ENCODE peak calls at places on chromosomes 11 and 22, in five cellular contexts. B is NAMALWA; Q is activated T-cell treated with anti-CD3 and anti-CD28 coated beads, Interleukin-2, amount 50 U/mL, for 72 hours; O is transverse colon; H is left ventricle myocardium superior. E is an unnamed sample.

GRCh38 chr11:73759520-73760065 is 1.3 kb downstream of the RAB6A start:
- DNase-seq in Q (no peak), O (no peak), H (no peak), B (peak), E (no peak)

GRCh38 chr11:121670792-121671275 is 218.1 kb upstream of the SORL1-AS1 start:
- DNase-seq in B (no peak), H (no peak), Q (no peak), O (no peak), E (no peak)

GRCh38 chr11:59263225-59263894 is 50.6 kb upstream of the MPEG1 start:
- DNase-seq in B (peak), O (peak), H (no peak), Q (peak), E (no peak)

GRCh38 chr11:123316003-123316402 is 114.1 kb upstream of the GRAMD1B start:
- DNase-seq in Q (no peak), H (no peak), O (no peak), B (no peak), E (no peak)

GRCh38 chr11:63937713-63938480 is 905 bp upstream of the NAA40 start:
- DNase-seq in B (no peak), O (peak), Q (peak), H (no peak), E (no peak)

GRCh38 chr22:44047891-44048301 is 23.8 kb downstream of the PARVB start:
- DNase-seq in Q (no peak), H (no peak), O (no peak), B (no peak), E (no peak)

GRCh38 chr11:31443802-31444201 is 65.6 kb downstream of the IMMP1L start:
- DNase-seq in B (no peak), O (no peak), Q (no peak), H (no peak), E (no peak)

GRCh38 chr11:110345756-110346155 is 49.3 kb upstream of the RDX start:
- DNase-seq in O (no peak), H (no peak), B (no peak), Q (peak), E (no peak)

GRCh38 chr11:102117472-102118113 is 7.3 kb downstream of the YAP1 start:
- DNase-seq in H (no peak), Q (no peak), O (no peak), B (no peak), E (no peak)

GRCh38 chr11:125903753-125904659 is at the start of gene DDX25:
- DNase-seq in B (no peak), O (no peak), H (peak), Q (peak), E (no peak)

GRCh38 chr22:40203568-40203967 is 25.8 kb downstream of the TNRC6B start:
- DNase-seq in Q (peak), O (no peak), B (peak), H (no peak), E (no peak)

GRCh38 chr11:77127674-77127968 is 425 bp upstream of the MYO7A start:
- DNase-seq in B (no peak), O (no peak), H (no peak), Q (no peak), E (no peak)

GRCh38 chr11:2897048-2897447 is 11.5 kb upstream of the CDKN1C start:
- DNase-seq in Q (no peak), B (no peak), O (no peak), H (no peak), E (no peak)

GRCh38 chr22:38879102-38879729 is 7.2 kb upstream of the CBX6 start:
- DNase-seq in H (no peak), B (no peak), Q (no peak), O (no peak), E (no peak)

GRCh38 chr22:32204211-32204855 is 540 bp downstream of the RFPL2 start:
- DNase-seq in H (no peak), Q (peak), O (no peak), B (no peak), E (no peak)

GRCh38 chr11:124311269-124311668 is 2.5 kb downstream of the OR8D1 start:
- DNase-seq in B (no peak), Q (no peak), O (no peak), H (no peak), E (no peak)

GRCh38 chr11:124676386-124676785 is 2.7 kb downstream of the SPA17 start:
- DNase-seq in Q (no peak), B (no peak), O (peak), H (no peak), E (no peak)

GRCh38 chr11:55707029-55707428 is 45.0 kb downstream of the OR4C6 start:
- DNase-seq in B (peak), Q (no peak), H (no peak), O (no peak), E (no peak)

GRCh38 chr22:21682385-21683175 is 16.8 kb downstream of the PPIL2 start:
- DNase-seq in Q (no peak), O (no peak), H (no peak), B (peak), E (no peak)

GRCh38 chr11:120326228-120326627 is 1.1 kb downstream of the TLCD5 start:
- DNase-seq in O (no peak), B (no peak), H (no peak), Q (no peak), E (no peak)

GRCh38 chr11:116853461-116854073 is 16.1 kb upstream of the APOA1 start:
- DNase-seq in O (peak), H (no peak), B (peak), Q (peak), E (no peak)

GRCh38 chr11:100849009-100849913 is 162.2 kb downstream of the ARHGAP42 start:
- DNase-seq in H (no peak), B (no peak), Q (no peak), O (no peak), E (no peak)

GRCh38 chr22:22709719-22710445 is 65.5 kb downstream of the GGTLC2 start:
- DNase-seq in H (no peak), O (no peak), B (peak), Q (no peak), E (no peak)

GRCh38 chr11:123183391-123184099 is 11.5 kb downstream of the CLMP start:
- DNase-seq in B (no peak), Q (peak), H (no peak), O (no peak), E (no peak)

E was measured in left ventricle myocardium inferior.